ENCODE peak calls at places on chromosomes 12 and 14, in six cellular contexts. One of them, this sample, is unnamed.

GRCh38 chr14:90439874-90440442 is 43.1 kb downstream of the CALM1 start:
- DNase-seq in Panc1: no peak
- DNase-seq in vagina: no peak
- DNase-seq in H1: no peak
- DNase-seq in HCT116: no peak
- DNase-seq in stomach: no peak
- DNase-seq in this sample: no peak

GRCh38 chr14:83993545-83993944 is 1536.4 kb upstream of the FLRT2 start:
- DNase-seq in Panc1: no peak
- DNase-seq in vagina: no peak
- DNase-seq in H1: no peak
- DNase-seq in HCT116: no peak
- DNase-seq in stomach: no peak
- DNase-seq in this sample: no peak

GRCh38 chr12:3127832-3128231 is 50.7 kb downstream of the TSPAN9 start:
- DNase-seq in Panc1: no peak
- DNase-seq in vagina: no peak
- DNase-seq in H1: no peak
- DNase-seq in HCT116: no peak
- DNase-seq in stomach: no peak
- DNase-seq in this sample: no peak

GRCh38 chr12:112557954-112558630 is 139.3 kb downstream of the PTPN11 start:
- DNase-seq in Panc1: no peak
- DNase-seq in vagina: no peak
- DNase-seq in H1: no peak
- DNase-seq in HCT116: no peak
- DNase-seq in stomach: no peak
- DNase-seq in this sample: no peak

GRCh38 chr12:32400114-32400672 is 835 bp downstream of the FGD4 start:
- DNase-seq in Panc1: no peak
- DNase-seq in vagina: no peak
- DNase-seq in H1: peak; percentile 81
- DNase-seq in HCT116: peak; percentile 7
- DNase-seq in stomach: peak; percentile 57
- DNase-seq in this sample: no peak

GRCh38 chr12:66189476-66189823 is 436 bp downstream of the IRAK3 start:
- DNase-seq in Panc1: no peak
- DNase-seq in vagina: no peak
- DNase-seq in H1: no peak
- DNase-seq in HCT116: no peak
- DNase-seq in stomach: no peak
- DNase-seq in this sample: no peak

GRCh38 chr12:2009623-2010022 is 5.4 kb upstream of the DCP1B start:
- DNase-seq in Panc1: no peak
- DNase-seq in vagina: no peak
- DNase-seq in H1: no peak
- DNase-seq in HCT116: no peak
- DNase-seq in stomach: no peak
- DNase-seq in this sample: no peak

GRCh38 chr12:121651381-121651780 is 18.1 kb downstream of the MORN3 start:
- DNase-seq in Panc1: no peak
- DNase-seq in vagina: no peak
- DNase-seq in H1: no peak
- DNase-seq in HCT116: no peak
- DNase-seq in stomach: no peak
- DNase-seq in this sample: no peak

GRCh38 chr12:132740652-132741051 is 21.0 kb downstream of the ANKLE2 start:
- DNase-seq in Panc1: no peak
- DNase-seq in vagina: no peak
- DNase-seq in H1: no peak
- DNase-seq in HCT116: no peak
- DNase-seq in stomach: no peak
- DNase-seq in this sample: no peak

GRCh38 chr14:54175298-54175942 is 218.8 kb upstream of the BMP4 start:
- DNase-seq in Panc1: peak; percentile 20
- DNase-seq in vagina: no peak
- DNase-seq in H1: peak; percentile 86
- DNase-seq in HCT116: peak; percentile 78
- DNase-seq in stomach: peak; percentile 74
- DNase-seq in this sample: no peak

GRCh38 chr12:109606261-109607028 is 32.9 kb downstream of the MVK start:
- DNase-seq in Panc1: no peak
- DNase-seq in vagina: no peak
- DNase-seq in H1: peak; percentile 68
- DNase-seq in HCT116: no peak
- DNase-seq in stomach: no peak
- DNase-seq in this sample: no peak

GRCh38 chr14:89833120-89833521 is 121.4 kb downstream of the EFCAB11 start:
- DNase-seq in Panc1: no peak
- DNase-seq in vagina: no peak
- DNase-seq in H1: no peak
- DNase-seq in HCT116: no peak
- DNase-seq in stomach: no peak
- DNase-seq in this sample: no peak

GRCh38 chr12:54195736-54196347 is 7.1 kb upstream of the SMUG1 start:
- DNase-seq in Panc1: no peak
- DNase-seq in vagina: no peak
- DNase-seq in H1: no peak
- DNase-seq in HCT116: no peak
- DNase-seq in stomach: no peak
- DNase-seq in this sample: no peak

GRCh38 chr12:112540021-112540420 is 121.3 kb downstream of the PTPN11 start:
- DNase-seq in Panc1: no peak
- DNase-seq in vagina: no peak
- DNase-seq in H1: no peak
- DNase-seq in HCT116: no peak
- DNase-seq in stomach: no peak
- DNase-seq in this sample: no peak

GRCh38 chr12:132488127-132489077 is 1.5 kb upstream of the FBRSL1 start:
- DNase-seq in Panc1: no peak
- DNase-seq in vagina: no peak
- DNase-seq in H1: no peak
- DNase-seq in HCT116: no peak
- DNase-seq in stomach: no peak
- DNase-seq in this sample: no peak

GRCh38 chr12:124402281-124403066 is 107.6 kb downstream of the RFLNA start:
- DNase-seq in Panc1: no peak
- DNase-seq in vagina: no peak
- DNase-seq in H1: no peak
- DNase-seq in HCT116: no peak
- DNase-seq in stomach: no peak
- DNase-seq in this sample: no peak

GRCh38 chr14:35821546-35822411 is 4.4 kb upstream of the BRMS1L start:
- DNase-seq in Panc1: peak; percentile 52
- DNase-seq in vagina: no peak
- DNase-seq in H1: no peak
- DNase-seq in HCT116: peak; percentile 53
- DNase-seq in stomach: no peak
- DNase-seq in this sample: no peak

GRCh38 chr12:64528616-64529015 is 76.7 kb downstream of the TBK1 start:
- DNase-seq in Panc1: no peak
- DNase-seq in vagina: no peak
- DNase-seq in H1: no peak
- DNase-seq in HCT116: no peak
- DNase-seq in stomach: no peak
- DNase-seq in this sample: no peak

GRCh38 chr12:6766651-6767300 is 613 bp downstream of the PTMS start:
- DNase-seq in Panc1: no peak
- DNase-seq in vagina: no peak
- DNase-seq in H1: peak; percentile 85
- DNase-seq in HCT116: no peak
- DNase-seq in stomach: peak; percentile 79
- DNase-seq in this sample: peak; percentile 84

GRCh38 chr14:103260629-103261124 is 73.4 kb upstream of the EIF5 start:
- DNase-seq in Panc1: no peak
- DNase-seq in vagina: no peak
- DNase-seq in H1: peak; percentile 42
- DNase-seq in HCT116: no peak
- DNase-seq in stomach: peak; percentile 67
- DNase-seq in this sample: peak; percentile 43

DNA sequence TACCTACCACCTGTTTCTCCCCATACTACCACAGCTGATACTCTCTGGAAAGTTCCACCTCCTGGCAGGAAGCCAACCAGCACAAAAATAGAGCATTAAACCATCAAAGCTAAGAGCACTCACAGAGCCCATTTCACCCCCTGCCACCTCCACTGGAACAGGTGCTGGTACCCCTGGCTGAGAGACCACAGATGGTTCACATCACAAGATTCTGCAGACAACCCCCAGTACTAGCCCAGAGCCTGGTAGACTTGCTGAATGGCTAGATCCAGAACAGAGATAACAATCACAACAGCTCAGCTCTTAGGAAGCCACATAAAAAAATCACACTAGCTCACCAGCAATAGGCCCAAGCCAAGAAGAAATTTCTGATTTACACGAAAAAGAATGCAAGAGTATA is 855.2 kb downstream of the FSCB start:
- DNase-seq in Panc1: no peak
- DNase-seq in vagina: no peak
- DNase-seq in H1: no peak
- DNase-seq in HCT116: no peak
- DNase-seq in stomach: no peak
- DNase-seq in this sample: no peak
- TF ChIP-seq POLR2AphosphoS5 in Panc1: no peak
- TF ChIP-seq POLR2AphosphoS5 in vagina: no peak
- TF ChIP-seq POLR2AphosphoS5 in H1: no peak
- TF ChIP-seq POLR2AphosphoS5 in HCT116: no peak
- TF ChIP-seq POLR2AphosphoS5 in stomach: no peak
- TF ChIP-seq POLR2AphosphoS5 in this sample: no peak

GRCh38 chr12:27614386-27614785 is 81.9 kb upstream of the REP15 start:
- DNase-seq in Panc1: no peak
- DNase-seq in vagina: no peak
- DNase-seq in H1: no peak
- DNase-seq in HCT116: no peak
- DNase-seq in stomach: no peak
- DNase-seq in this sample: no peak
- H3K4me1 ChIP-seq in Panc1: peaks cover 44% of the 10 kb centered on the region
- H3K4me1 ChIP-seq in vagina: peaks cover 54% of the 10 kb centered on the region
- H3K4me1 ChIP-seq in H1: peaks cover 4% of the 10 kb centered on the region
- H3K4me1 ChIP-seq in HCT116: peaks cover 91% of the 10 kb centered on the region
- H3K4me1 ChIP-seq in stomach: peaks cover 51% of the 10 kb centered on the region
- H3K4me1 ChIP-seq in this sample: no peaks in the 10 kb centered on the region

DNA sequence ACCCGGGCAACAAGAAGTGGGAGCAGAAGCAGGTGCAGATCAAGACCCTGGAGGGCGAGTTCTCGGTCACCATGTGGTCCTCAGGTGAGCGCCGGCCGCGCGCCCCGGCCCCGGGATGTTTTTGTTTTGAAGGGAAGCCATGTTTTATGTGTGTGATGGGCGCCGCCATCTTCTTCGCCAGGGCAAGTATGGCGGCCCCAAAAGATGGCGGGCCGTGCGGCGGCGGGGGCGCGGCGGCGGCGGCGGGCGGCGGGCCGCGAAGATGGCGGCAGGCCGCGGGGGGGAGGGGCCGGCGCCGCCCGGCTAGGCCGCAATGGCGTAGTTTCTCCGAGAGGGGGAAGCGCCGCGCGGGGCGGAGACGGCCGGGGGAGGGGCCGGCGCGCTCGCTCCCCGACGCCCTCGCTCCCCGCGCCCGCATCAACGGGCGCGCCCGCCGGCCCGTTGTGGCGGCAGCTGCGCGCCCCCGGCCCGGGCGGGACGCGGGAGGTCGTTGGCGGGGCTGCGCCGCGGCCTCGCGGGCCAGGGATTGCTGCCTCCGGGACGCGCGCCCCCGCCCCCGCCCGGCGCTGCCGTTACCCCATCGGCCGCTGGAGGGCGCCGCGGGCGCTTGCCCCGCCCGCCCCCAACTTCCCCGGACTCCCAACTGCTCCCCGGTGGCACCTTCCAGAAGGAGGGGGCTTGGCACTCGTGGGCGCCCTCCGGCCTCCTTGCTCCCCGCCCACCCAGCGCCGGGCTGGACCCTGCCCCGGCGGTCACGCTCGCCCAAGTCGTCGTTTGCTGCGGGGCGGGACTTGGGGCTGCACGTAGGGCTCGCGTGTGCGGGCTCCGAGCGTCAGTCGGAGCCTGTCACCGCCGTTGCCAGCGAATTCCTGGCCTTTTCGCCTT is 1.1 kb downstream of the YY1 start:
- DNase-seq in Panc1: no peak
- DNase-seq in vagina: no peak
- DNase-seq in H1: peak; percentile 79
- DNase-seq in HCT116: peak; percentile 68
- DNase-seq in stomach: peak; percentile 89
- DNase-seq in this sample: peak; percentile 79
- TF ChIP-seq CTCF in Panc1: peak; percentile 92
- TF ChIP-seq CTCF in vagina: peak; percentile 67
- TF ChIP-seq CTCF in H1: peak; percentile 73
- TF ChIP-seq CTCF in HCT116: peak; percentile 40
- TF ChIP-seq CTCF in stomach: no peak
- TF ChIP-seq CTCF in this sample: peak; percentile 86

GRCh38 chr14:56197150-56197549 is 78.9 kb downstream of the PELI2 start:
- DNase-seq in Panc1: no peak
- DNase-seq in vagina: no peak
- DNase-seq in H1: no peak
- DNase-seq in HCT116: no peak
- DNase-seq in stomach: no peak
- DNase-seq in this sample: no peak

GRCh38 chr14:56202256-56202655 is 84.0 kb downstream of the PELI2 start:
- DNase-seq in Panc1: no peak
- DNase-seq in vagina: no peak
- DNase-seq in H1: no peak
- DNase-seq in HCT116: no peak
- DNase-seq in stomach: no peak
- DNase-seq in this sample: no peak

GRCh38 chr14:56198438-56198837 is 80.2 kb downstream of the PELI2 start:
- DNase-seq in Panc1: no peak
- DNase-seq in vagina: no peak
- DNase-seq in H1: no peak
- DNase-seq in HCT116: no peak
- DNase-seq in stomach: no peak
- DNase-seq in this sample: no peak

GRCh38 chr14:56199976-56200577 is 81.9 kb downstream of the PELI2 start:
- DNase-seq in Panc1: no peak
- DNase-seq in vagina: no peak
- DNase-seq in H1: no peak
- DNase-seq in HCT116: no peak
- DNase-seq in stomach: no peak
- DNase-seq in this sample: no peak

DNA sequence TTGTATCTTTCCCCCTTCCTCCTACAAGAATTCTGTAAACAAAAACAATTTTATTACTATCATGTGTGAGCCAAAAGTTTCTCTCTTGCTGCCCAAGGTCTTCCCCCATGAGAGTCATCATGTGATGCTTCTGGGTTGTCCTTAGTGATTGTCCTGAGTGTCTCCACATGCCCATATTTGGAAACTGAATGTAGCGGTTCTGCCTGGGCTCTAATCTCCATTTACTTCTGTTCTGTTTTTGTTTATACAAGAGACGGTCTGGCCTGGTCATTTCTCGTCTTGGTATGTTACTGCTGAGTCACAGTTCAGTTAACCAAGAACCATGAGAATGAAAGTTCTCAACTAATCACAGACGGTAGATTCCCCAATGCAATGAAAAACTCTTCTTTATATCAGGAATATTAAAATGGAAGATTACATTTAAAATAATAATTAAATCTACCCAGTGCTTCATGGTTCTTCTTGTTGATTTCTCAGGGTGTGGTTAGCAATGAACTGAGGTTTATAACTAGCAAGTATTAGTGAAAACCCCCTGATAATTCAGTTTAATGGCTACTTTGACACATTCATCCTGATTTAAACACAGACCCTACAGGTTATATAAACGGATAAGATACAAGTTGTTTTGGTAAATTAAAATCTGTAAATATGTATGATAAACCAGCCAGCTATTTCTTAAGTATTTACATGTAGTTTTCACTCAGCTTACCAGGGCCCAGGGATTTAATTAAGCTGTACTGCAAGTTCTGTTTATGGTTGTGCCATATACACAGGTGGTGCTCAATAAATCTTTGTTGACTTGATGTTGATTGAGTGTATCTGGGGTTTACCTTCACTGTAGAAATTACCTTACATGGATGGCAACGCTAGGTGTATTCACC is 81.1 kb downstream of the PELI2 start:
- DNase-seq in Panc1: no peak
- DNase-seq in vagina: no peak
- DNase-seq in H1: no peak
- DNase-seq in HCT116: no peak
- DNase-seq in stomach: no peak
- DNase-seq in this sample: no peak
- TF ChIP-seq POLR2AphosphoS5 in Panc1: no peak
- TF ChIP-seq POLR2AphosphoS5 in vagina: peak; percentile 72
- TF ChIP-seq POLR2AphosphoS5 in H1: no peak
- TF ChIP-seq POLR2AphosphoS5 in HCT116: no peak
- TF ChIP-seq POLR2AphosphoS5 in stomach: no peak
- TF ChIP-seq POLR2AphosphoS5 in this sample: peak; percentile 59